ENCODE peak calls at places on chromosomes 3 and 15, in four cellular contexts. V, Y, B and I are unnamed samples.

GRCh38 chr3:172846103-172846561 is 95.6 kb downstream of the ECT2 start:
- DNase-seq in V (no peak), Y (no peak), B (no peak), I (no peak)

GRCh38 chr15:100026041-100026440 is 292.8 kb upstream of the LYSMD4 start:
- DNase-seq in Y (no peak), V (no peak), B (no peak), I (no peak)

GRCh38 chr3:181660337-181660736 is 51.4 kb upstream of the SOX2 start:
- DNase-seq in Y (no peak), V (no peak), B (no peak), I (no peak)

GRCh38 chr3:156615592-156616173 is 58.7 kb upstream of the TIPARP start:
- DNase-seq in B (peak), V (no peak), Y (no peak), I (no peak)

GRCh38 chr3:180116658-180117057 is 79.9 kb upstream of the PEX5L start:
- DNase-seq in V (no peak), Y (no peak), B (no peak), I (no peak)

GRCh38 chr15:62453979-62454378 is 288.9 kb upstream of the C2CD4B start:
- DNase-seq in V (no peak), B (no peak), Y (no peak), I (no peak)

GRCh38 chr3:130687327-130687726 is 59.3 kb downstream of the PIK3R4 start:
- DNase-seq in B (no peak), Y (no peak), V (no peak), I (no peak)

GRCh38 chr3:183073839-183074615 is 25.3 kb downstream of the MCCC1 start:
- DNase-seq in B (no peak), V (no peak), Y (no peak), I (no peak)

GRCh38 chr15:43881944-43882343 is 55.1 kb downstream of the WDR76 start:
- DNase-seq in B (no peak), V (no peak), Y (no peak), I (no peak)

GRCh38 chr3:169497567-169498257 is 165.8 kb downstream of the MECOM start:
- DNase-seq in V (no peak), Y (no peak), B (no peak), I (no peak)